ENCODE peak calls at places on chromosome 19, in four cellular contexts. One of them, this sample, is unnamed.

GRCh38 chr19:10290439-10290875 is 705 bp downstream of the ICAM5 start:
- DNase-seq in cardiac muscle cell: no peak
- DNase-seq in choroid plexus epithelial cell: no peak
- DNase-seq in cardiac fibroblast: no peak
- DNase-seq in this sample: no peak

GRCh38 chr19:38277969-38278680 is 13.8 kb downstream of the SPINT2 start:
- DNase-seq in cardiac muscle cell: peak
- DNase-seq in choroid plexus epithelial cell: no peak
- DNase-seq in cardiac fibroblast: peak
- DNase-seq in this sample: peak

GRCh38 chr19:4705413-4706131 is 18.1 kb downstream of the DPP9 start:
- DNase-seq in cardiac muscle cell: no peak
- DNase-seq in choroid plexus epithelial cell: no peak
- DNase-seq in cardiac fibroblast: peak
- DNase-seq in this sample: peak

GRCh38 chr19:33718668-33719259 is 77.9 kb upstream of the KCTD15 start:
- DNase-seq in cardiac muscle cell: no peak
- DNase-seq in choroid plexus epithelial cell: no peak
- DNase-seq in cardiac fibroblast: no peak
- DNase-seq in this sample: no peak

GRCh38 chr19:34505321-34506025 is 23.9 kb downstream of the WTIP start:
- DNase-seq in cardiac muscle cell: no peak
- DNase-seq in choroid plexus epithelial cell: no peak
- DNase-seq in cardiac fibroblast: no peak
- DNase-seq in this sample: no peak

GRCh38 chr19:47650695-47651094 is 41.8 kb downstream of the BICRA start:
- DNase-seq in cardiac muscle cell: no peak
- DNase-seq in choroid plexus epithelial cell: no peak
- DNase-seq in cardiac fibroblast: no peak
- DNase-seq in this sample: no peak

GRCh38 chr19:30686252-30686762 is 314.1 kb downstream of the ZNF536 start:
- DNase-seq in cardiac muscle cell: peak
- DNase-seq in choroid plexus epithelial cell: peak
- DNase-seq in cardiac fibroblast: peak
- DNase-seq in this sample: peak

GRCh38 chr19:9187191-9187590 is 8.4 kb downstream of the OR7D2 start:
- DNase-seq in cardiac muscle cell: no peak
- DNase-seq in choroid plexus epithelial cell: no peak
- DNase-seq in cardiac fibroblast: no peak
- DNase-seq in this sample: no peak

GRCh38 chr19:12350185-12350889 is 15.1 kb downstream of the ZNF442 start:
- DNase-seq in cardiac muscle cell: no peak
- DNase-seq in choroid plexus epithelial cell: no peak
- DNase-seq in cardiac fibroblast: no peak
- DNase-seq in this sample: no peak

GRCh38 chr19:47427241-47428176 is 8.2 kb upstream of the MEIS3 start:
- DNase-seq in cardiac muscle cell: peak
- DNase-seq in choroid plexus epithelial cell: peak
- DNase-seq in cardiac fibroblast: peak
- DNase-seq in this sample: peak

GRCh38 chr19:17256130-17256529 is 8.4 kb downstream of the USHBP1 start:
- DNase-seq in cardiac muscle cell: no peak
- DNase-seq in choroid plexus epithelial cell: no peak
- DNase-seq in cardiac fibroblast: no peak
- DNase-seq in this sample: no peak

GRCh38 chr19:33691736-33692135 is 70.0 kb downstream of the CHST8 start:
- DNase-seq in cardiac muscle cell: no peak
- DNase-seq in choroid plexus epithelial cell: no peak
- DNase-seq in cardiac fibroblast: no peak
- DNase-seq in this sample: no peak

GRCh38 chr19:20414133-20414532 is 151.4 kb downstream of the ZNF737 start:
- DNase-seq in cardiac muscle cell: no peak
- DNase-seq in choroid plexus epithelial cell: no peak
- DNase-seq in cardiac fibroblast: no peak
- DNase-seq in this sample: no peak

GRCh38 chr19:40503300-40503699 is 36.5 kb downstream of the SPTBN4 start:
- DNase-seq in cardiac muscle cell: no peak
- DNase-seq in choroid plexus epithelial cell: no peak
- DNase-seq in cardiac fibroblast: no peak
- DNase-seq in this sample: no peak

GRCh38 chr19:44661205-44661604 is 10.1 kb upstream of the CEACAM19 start:
- DNase-seq in cardiac muscle cell: no peak
- DNase-seq in choroid plexus epithelial cell: no peak
- DNase-seq in cardiac fibroblast: no peak
- DNase-seq in this sample: no peak

GRCh38 chr19:33666196-33666595 is 44.4 kb downstream of the CHST8 start:
- DNase-seq in cardiac muscle cell: no peak
- DNase-seq in choroid plexus epithelial cell: no peak
- DNase-seq in cardiac fibroblast: no peak
- DNase-seq in this sample: no peak

GRCh38 chr19:56217039-56217949 is 15.2 kb downstream of the ZSCAN5C start:
- DNase-seq in cardiac muscle cell: peak
- DNase-seq in choroid plexus epithelial cell: peak
- DNase-seq in cardiac fibroblast: peak
- DNase-seq in this sample: peak

GRCh38 chr19:15640294-15640903 is at the start of gene CYP4F3:
- DNase-seq in cardiac muscle cell: peak
- DNase-seq in choroid plexus epithelial cell: no peak
- DNase-seq in cardiac fibroblast: no peak
- DNase-seq in this sample: no peak

GRCh38 chr19:34642241-34642640 is 34.7 kb downstream of the SCGB2B2 start:
- DNase-seq in cardiac muscle cell: no peak
- DNase-seq in choroid plexus epithelial cell: no peak
- DNase-seq in cardiac fibroblast: no peak
- DNase-seq in this sample: no peak

GRCh38 chr19:23823952-23824389 is 65.3 kb upstream of the ZNF681 start:
- DNase-seq in cardiac muscle cell: peak
- DNase-seq in choroid plexus epithelial cell: peak
- DNase-seq in cardiac fibroblast: no peak
- DNase-seq in this sample: peak

GRCh38 chr19:30649934-30650614 is 277.9 kb downstream of the ZNF536 start:
- DNase-seq in cardiac muscle cell: peak
- DNase-seq in choroid plexus epithelial cell: peak
- DNase-seq in cardiac fibroblast: peak
- DNase-seq in this sample: peak

GRCh38 chr19:48102870-48103751 is 7.5 kb downstream of the PLA2G4C start:
- DNase-seq in cardiac muscle cell: peak
- DNase-seq in choroid plexus epithelial cell: peak
- DNase-seq in cardiac fibroblast: peak
- DNase-seq in this sample: peak

GRCh38 chr19:4724252-4724514 is 541 bp upstream of the DPP9 start:
- DNase-seq in cardiac muscle cell: no peak
- DNase-seq in choroid plexus epithelial cell: no peak
- DNase-seq in cardiac fibroblast: no peak
- DNase-seq in this sample: no peak

GRCh38 chr19:55688422-55689218 is 13.6 kb downstream of the EPN1 start:
- DNase-seq in cardiac muscle cell: no peak
- DNase-seq in choroid plexus epithelial cell: no peak
- DNase-seq in cardiac fibroblast: no peak
- DNase-seq in this sample: no peak

GRCh38 chr19:10744848-10745293 is 27.0 kb downstream of the DNM2 start:
- DNase-seq in cardiac muscle cell: no peak
- DNase-seq in choroid plexus epithelial cell: no peak
- DNase-seq in cardiac fibroblast: no peak
- DNase-seq in this sample: no peak

GRCh38 chr19:48547722-48548121 is 4.2 kb upstream of the SULT2B1 start:
- DNase-seq in cardiac muscle cell: no peak
- DNase-seq in choroid plexus epithelial cell: no peak
- DNase-seq in cardiac fibroblast: no peak
- DNase-seq in this sample: no peak

GRCh38 chr19:47729799-47730520 is 15.4 kb upstream of the NOP53 start:
- DNase-seq in cardiac muscle cell: peak
- DNase-seq in choroid plexus epithelial cell: no peak
- DNase-seq in cardiac fibroblast: peak
- DNase-seq in this sample: peak

GRCh38 chr19:45766919-45767346 is 2.1 kb downstream of the SIX5 start:
- DNase-seq in cardiac muscle cell: no peak
- DNase-seq in choroid plexus epithelial cell: peak
- DNase-seq in cardiac fibroblast: no peak
- DNase-seq in this sample: no peak
- H3K4me3 ChIP-seq in cardiac muscle cell: peak
- H3K4me3 ChIP-seq in choroid plexus epithelial cell: peak
- H3K4me3 ChIP-seq in cardiac fibroblast: peak
- H3K4me3 ChIP-seq in this sample: peak

GRCh38 chr19:5961969-5962945 is 15.7 kb downstream of the RANBP3 start:
- DNase-seq in cardiac muscle cell: peak
- DNase-seq in choroid plexus epithelial cell: peak
- DNase-seq in cardiac fibroblast: peak
- DNase-seq in this sample: no peak
- TF ChIP-seq CTCF in cardiac muscle cell: no peak
- TF ChIP-seq CTCF in choroid plexus epithelial cell: no peak
- TF ChIP-seq CTCF in cardiac fibroblast: no peak
- TF ChIP-seq CTCF in this sample: no peak

DNA sequence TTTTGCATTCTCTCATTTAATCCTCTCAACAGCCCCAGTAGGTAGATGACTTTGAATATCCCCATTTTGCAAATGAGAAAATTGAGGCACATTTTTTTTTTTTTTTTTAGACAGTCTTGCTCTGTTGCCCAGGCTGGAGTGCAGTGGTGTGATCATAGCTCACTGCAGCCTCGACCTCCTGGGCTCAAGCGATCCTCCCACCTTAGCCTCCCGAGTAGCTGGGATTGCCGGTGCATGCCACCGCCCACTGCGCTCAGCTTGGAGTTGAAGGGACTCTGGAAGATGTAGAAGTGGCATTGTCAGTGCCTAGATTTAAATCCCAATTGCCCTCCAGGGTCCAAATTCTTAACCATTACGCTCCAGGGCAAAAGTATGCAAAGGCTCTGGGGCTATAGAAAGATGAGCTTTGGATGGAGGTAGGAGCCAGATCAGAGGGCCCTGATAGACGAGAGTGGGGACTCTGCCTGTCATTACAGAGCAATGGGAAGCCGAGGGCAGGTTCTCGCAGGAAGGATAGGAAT is 813 bp upstream of the MCOLN1 start:
- DNase-seq in cardiac muscle cell: no peak
- DNase-seq in choroid plexus epithelial cell: no peak
- DNase-seq in cardiac fibroblast: no peak
- DNase-seq in this sample: no peak
- H3K4me3 ChIP-seq in cardiac muscle cell: peak
- H3K4me3 ChIP-seq in choroid plexus epithelial cell: peak
- H3K4me3 ChIP-seq in cardiac fibroblast: peak
- H3K4me3 ChIP-seq in this sample: peak

GRCh38 chr19:18477974-18478373 is 40.0 kb upstream of the ISYNA1 start:
- DNase-seq in cardiac muscle cell: no peak
- DNase-seq in choroid plexus epithelial cell: no peak
- DNase-seq in cardiac fibroblast: no peak
- DNase-seq in this sample: no peak

GRCh38 chr19:18475762-18476331 is 37.9 kb upstream of the ISYNA1 start:
- DNase-seq in cardiac muscle cell: no peak
- DNase-seq in choroid plexus epithelial cell: no peak
- DNase-seq in cardiac fibroblast: no peak
- DNase-seq in this sample: no peak

GRCh38 chr19:18478545-18479311 is 40.8 kb upstream of the ISYNA1 start:
- DNase-seq in cardiac muscle cell: peak
- DNase-seq in choroid plexus epithelial cell: peak
- DNase-seq in cardiac fibroblast: peak
- DNase-seq in this sample: peak

GRCh38 chr19:18476507-18477041 is 38.6 kb upstream of the ISYNA1 start:
- DNase-seq in cardiac muscle cell: no peak
- DNase-seq in choroid plexus epithelial cell: no peak
- DNase-seq in cardiac fibroblast: no peak
- DNase-seq in this sample: no peak

DNA sequence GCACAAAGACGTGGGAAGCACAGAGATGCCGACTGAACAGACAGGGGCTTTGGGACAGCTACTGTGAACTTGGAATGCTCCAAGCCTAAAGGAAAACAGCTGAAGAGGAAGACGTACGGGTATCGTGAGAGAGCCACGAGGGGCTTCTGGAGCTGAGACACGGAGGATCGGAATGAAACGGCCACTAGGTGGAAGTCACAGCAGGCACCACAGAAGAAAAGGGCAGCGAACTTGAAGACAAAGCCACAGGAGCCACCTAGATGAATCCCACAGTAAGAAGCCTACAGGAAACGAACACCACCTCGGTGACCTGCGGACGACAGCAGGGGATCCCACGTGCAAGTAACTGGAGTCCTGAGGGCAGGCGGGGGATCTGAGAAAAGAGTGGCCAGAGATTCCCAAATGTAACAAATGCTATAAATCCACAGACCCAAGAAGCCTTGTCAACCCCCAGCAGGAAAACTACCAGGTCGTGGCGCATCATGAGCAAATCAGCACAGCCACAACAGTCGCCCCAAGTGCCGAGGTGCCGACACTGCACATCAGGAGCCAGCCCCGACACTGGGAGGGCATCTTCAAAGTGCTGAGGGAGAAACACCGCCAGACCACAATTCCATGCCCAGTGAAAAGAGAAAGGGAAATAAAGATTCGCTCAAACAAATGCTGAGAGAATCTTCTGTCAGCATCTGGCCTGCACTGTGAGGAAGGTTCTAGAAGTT is 39.3 kb upstream of the ISYNA1 start:
- DNase-seq in cardiac muscle cell: no peak
- DNase-seq in choroid plexus epithelial cell: peak
- DNase-seq in cardiac fibroblast: no peak
- DNase-seq in this sample: no peak
- TF ChIP-seq CTCF in cardiac muscle cell: no peak
- TF ChIP-seq CTCF in choroid plexus epithelial cell: peak
- TF ChIP-seq CTCF in cardiac fibroblast: peak
- TF ChIP-seq CTCF in this sample: peak

GRCh38 chr19:32642771-32643170 is 32.2 kb downstream of the ANKRD27 start:
- DNase-seq in cardiac muscle cell: no peak
- DNase-seq in choroid plexus epithelial cell: no peak
- DNase-seq in cardiac fibroblast: no peak
- DNase-seq in this sample: no peak
- H3K4me3 ChIP-seq in cardiac muscle cell: no peak
- H3K4me3 ChIP-seq in choroid plexus epithelial cell: no peak
- H3K4me3 ChIP-seq in cardiac fibroblast: no peak
- H3K4me3 ChIP-seq in this sample: no peak

DNA sequence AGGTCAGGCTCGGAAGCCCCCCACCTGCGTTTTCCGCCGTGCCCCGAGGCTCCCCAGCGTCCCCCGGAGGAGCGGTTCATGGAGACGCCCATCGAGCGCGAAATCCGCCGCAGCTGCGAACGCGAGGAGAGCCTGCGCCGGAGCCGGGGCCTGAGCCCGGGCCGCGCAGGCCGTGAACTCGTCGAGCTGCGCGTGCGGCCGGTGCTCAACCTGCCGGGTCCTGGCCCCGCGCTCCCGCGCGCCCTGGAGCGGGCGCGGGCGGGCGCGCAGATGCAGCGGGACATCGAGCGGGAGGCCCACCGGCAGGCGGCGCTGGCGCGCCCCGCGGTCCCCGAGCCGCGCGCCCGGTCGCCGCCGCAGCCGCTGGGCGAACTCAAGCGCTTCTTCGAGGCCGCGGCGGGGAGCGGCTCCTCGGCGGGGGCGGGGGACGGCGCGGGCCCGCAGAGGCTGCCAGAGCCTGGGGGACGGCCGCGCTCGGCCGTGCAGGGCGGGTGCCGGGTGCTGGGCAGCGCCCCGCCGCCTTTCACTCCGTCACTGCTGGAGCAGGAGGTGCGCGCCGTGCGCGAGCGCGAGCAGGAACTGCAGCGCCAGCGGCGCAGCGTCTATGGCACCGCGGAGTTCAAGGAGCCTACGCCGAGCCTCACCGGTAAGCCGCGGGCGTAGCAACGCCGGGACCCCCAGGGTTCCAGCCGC is 792 bp downstream of the MISP3 start:
- DNase-seq in cardiac muscle cell: peak
- DNase-seq in choroid plexus epithelial cell: peak
- DNase-seq in cardiac fibroblast: peak
- DNase-seq in this sample: peak
- TF ChIP-seq CTCF in cardiac muscle cell: peak
- TF ChIP-seq CTCF in choroid plexus epithelial cell: peak
- TF ChIP-seq CTCF in cardiac fibroblast: peak
- TF ChIP-seq CTCF in this sample: no peak

This sample was measured in fibroblast of mammary gland.